ENCODE peak calls at places on chromosome 15, in four cellular contexts. W is GM12878, N is HepG2, E is K562. J is an unnamed sample.

GRCh38 chr15:45551691-45552090 is 29.1 kb upstream of the SLC30A4 start:
- DNase-seq in N (no peak), E (no peak), W (no peak), J (no peak)

GRCh38 chr15:95205101-95205500 is 973.7 kb downstream of the MCTP2 start:
- DNase-seq in E (no peak), W (no peak), N (no peak), J (no peak)

GRCh38 chr15:47565986-47566385 is 151.3 kb upstream of the SEMA6D start:
- DNase-seq in W (no peak), E (no peak), N (no peak), J (no peak)

GRCh38 chr15:97085806-97086205 is 755.3 kb downstream of the NR2F2 start:
- DNase-seq in N (no peak), W (no peak), E (no peak), J (no peak)

GRCh38 chr15:70530035-70530499 is 233.3 kb downstream of the UACA start:
- DNase-seq in E (no peak), W (no peak), N (no peak), J (no peak)

GRCh38 chr15:37370938-37371337 is 270.6 kb upstream of the MEIS2 start:
- DNase-seq in E (no peak), W (no peak), N (no peak), J (no peak)

GRCh38 chr15:41695750-41696436 is 35.7 kb downstream of the MGA start:
- DNase-seq in E (peak), W (peak), N (peak), J (peak)

GRCh38 chr15:68599560-68600071 is 20.8 kb downstream of the CORO2B start:
- DNase-seq in E (no peak), W (no peak), N (no peak), J (peak)

GRCh38 chr15:77722759-77723460 is 90.2 kb upstream of the LINGO1 start:
- DNase-seq in N (no peak), E (no peak), W (no peak), J (peak)

GRCh38 chr15:49145651-49146609 is 9.5 kb downstream of the COPS2 start:
- DNase-seq in N (peak), E (peak), W (no peak), J (peak)

GRCh38 chr15:31305375-31305774 is 21.3 kb upstream of the KLF13 start:
- DNase-seq in N (no peak), W (no peak), E (no peak), J (no peak)

GRCh38 chr15:42547926-42548257 is 701 bp downstream of the LRRC57 start:
- DNase-seq in E (no peak), N (peak), W (no peak), J (no peak)

DNA sequence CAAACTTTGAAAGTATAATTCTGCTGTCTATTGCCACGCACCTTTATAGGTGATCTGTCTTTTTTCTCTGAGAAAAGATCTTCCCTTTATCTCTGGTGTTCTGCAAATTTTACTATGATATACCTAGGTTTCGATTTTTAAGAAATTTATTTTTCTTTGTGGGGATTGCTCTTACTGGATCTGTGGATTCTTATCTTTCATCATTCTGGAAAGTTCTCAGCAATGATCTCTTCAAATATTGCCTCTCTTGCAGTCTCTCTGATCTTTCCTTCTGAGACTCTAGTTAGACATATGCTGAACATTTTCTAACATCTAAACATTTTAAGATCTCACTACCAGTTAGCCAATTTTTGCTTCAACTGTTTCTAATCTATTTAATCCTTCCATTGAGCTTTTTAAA is 47.0 kb upstream of the ATOSA start:
- DNase-seq in E (no peak), W (no peak), N (no peak), J (no peak)
- H3K27ac ChIP-seq in E (no peak), W (no peak), N (no peak), J (no peak)

GRCh38 chr15:72535911-72536310 is 61.8 kb downstream of the ARIH1 start:
- DNase-seq in E (no peak), N (no peak), W (no peak), J (no peak)

GRCh38 chr15:72532991-72533601 is 59.0 kb downstream of the ARIH1 start:
- DNase-seq in E (no peak), N (peak), W (no peak), J (peak)

GRCh38 chr15:72536506-72536905 is 62.4 kb downstream of the ARIH1 start:
- DNase-seq in E (no peak), W (no peak), N (no peak), J (no peak)

GRCh38 chr15:72538931-72539330 is 64.8 kb downstream of the ARIH1 start:
- DNase-seq in W (no peak), N (no peak), E (no peak), J (no peak)

DNA sequence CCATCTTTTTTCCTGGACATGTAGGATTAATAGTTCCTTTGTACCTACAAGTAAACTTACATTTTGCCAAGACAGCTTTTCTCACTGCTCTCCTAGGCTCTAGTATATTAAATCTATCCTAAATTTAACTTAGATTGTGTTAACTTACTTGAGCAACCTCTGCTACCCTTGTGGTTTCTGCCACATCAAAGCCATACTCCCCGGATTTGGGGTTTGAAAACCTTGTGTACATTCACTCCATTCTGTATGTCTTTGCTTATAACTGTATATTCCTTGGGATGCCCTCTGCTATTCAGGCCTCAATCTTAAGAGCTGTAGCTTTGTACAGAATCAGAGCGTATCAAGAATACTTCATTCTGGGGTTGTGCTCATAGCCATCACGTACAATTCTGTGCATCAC is 60.4 kb downstream of the ARIH1 start:
- DNase-seq in W (no peak), N (no peak), E (no peak), J (no peak)
- TF ChIP-seq CREB1 in W (no peak), N (no peak), E (no peak), J (no peak)

GRCh38 chr15:40405501-40406381 is at the start of gene IVD:
- DNase-seq in W (peak), E (no peak), N (peak), J (peak)
- TF ChIP-seq REST in W (no peak), E (no peak), N (no peak), J (no peak)

GRCh38 chr15:56616551-56616950 is 116.8 kb downstream of the ZNF280D start:
- DNase-seq in E (no peak), W (no peak), N (no peak), J (peak)
- H3K27ac ChIP-seq in E (no peak), W (no peak), N (no peak), J (no peak)